ENCODE peak calls at places on chromosomes 3 and 15, in ten cellular contexts. G, C, R, Z, L, O, H, P, J and A are unnamed samples.

GRCh38 chr3:882526-882925 is 210.3 kb upstream of the CNTN6 start:
- DNase-seq in G (no peak), C (no peak), R (no peak), Z (peak; percentile 3), L (no peak), O (no peak), H (no peak), P (no peak), J (no peak), A (peak; percentile 25)

GRCh38 chr15:92817339-92817886 is 82.7 kb upstream of the CHD2 start:
- DNase-seq in G (no peak), C (peak; percentile 69), R (no peak), Z (no peak), L (no peak), O (no peak), H (no peak), P (no peak), J (no peak), A (no peak)

GRCh38 chr3:4712109-4712508 is 219.0 kb downstream of the ITPR1 start:
- DNase-seq in G (no peak), C (no peak), R (no peak), Z (no peak), L (peak; percentile 91), O (no peak), H (no peak), P (no peak), J (no peak), A (peak; percentile 82)

GRCh38 chr15:79130535-79131130 is 40.1 kb upstream of the RASGRF1 start:
- DNase-seq in G (no peak), C (no peak), R (no peak), Z (no peak), L (no peak), O (no peak), H (no peak), P (peak; percentile 26), J (no peak), A (no peak)

GRCh38 chr3:18740631-18741583 is 315.8 kb upstream of the SATB1 start:
- DNase-seq in G (peak; percentile 79), C (peak; percentile 76), R (no peak), Z (no peak), L (no peak), O (no peak), H (peak; percentile 49), P (no peak), J (peak; percentile 64), A (no peak)

GRCh38 chr3:42936157-42936981 is 30.4 kb downstream of the ZNF662 start:
- DNase-seq in G (no peak), C (no peak), R (peak; percentile 57), Z (peak; percentile 45), L (no peak), O (peak; percentile 32), H (no peak), P (peak; percentile 14), J (no peak), A (no peak)

GRCh38 chr15:39061952-39062464 is 497.4 kb upstream of the RASGRP1 start:
- DNase-seq in G (no peak), C (no peak), R (no peak), Z (no peak), L (no peak), O (no peak), H (no peak), P (no peak), J (no peak), A (no peak)

GRCh38 chr3:133474251-133474801 is 74.5 kb downstream of the BFSP2 start:
- DNase-seq in G (no peak), C (no peak), R (peak; percentile 57), Z (no peak), L (no peak), O (peak; percentile 72), H (no peak), P (no peak), J (no peak), A (no peak)

GRCh38 chr3:30502742-30503073 is 103.7 kb upstream of the TGFBR2 start:
- DNase-seq in G (no peak), C (no peak), R (no peak), Z (no peak), L (peak; percentile 49), O (no peak), H (no peak), P (no peak), J (no peak), A (no peak)

GRCh38 chr3:51955893-51956770 is 951 bp downstream of the GPR62 start:
- DNase-seq in G (peak; percentile 24), C (peak; percentile 36), R (peak; percentile 78), Z (no peak), L (no peak), O (peak; percentile 58), H (no peak), P (no peak), J (no peak), A (no peak)

GRCh38 chr15:66573719-66574641 is 8.2 kb upstream of the LCTL start:
- DNase-seq in G (no peak), C (no peak), R (no peak), Z (no peak), L (no peak), O (no peak), H (no peak), P (no peak), J (no peak), A (no peak)

GRCh38 chr15:39199076-39199475 is 381.8 kb upstream of the THBS1 start:
- DNase-seq in G (no peak), C (no peak), R (no peak), Z (peak; percentile 23), L (no peak), O (peak; percentile 13), H (no peak), P (no peak), J (no peak), A (no peak)

GRCh38 chr3:11007534-11007933 is 15.0 kb downstream of the SLC6A1 start:
- DNase-seq in G (no peak), C (no peak), R (no peak), Z (no peak), L (no peak), O (no peak), H (no peak), P (no peak), J (no peak), A (no peak)

DNA sequence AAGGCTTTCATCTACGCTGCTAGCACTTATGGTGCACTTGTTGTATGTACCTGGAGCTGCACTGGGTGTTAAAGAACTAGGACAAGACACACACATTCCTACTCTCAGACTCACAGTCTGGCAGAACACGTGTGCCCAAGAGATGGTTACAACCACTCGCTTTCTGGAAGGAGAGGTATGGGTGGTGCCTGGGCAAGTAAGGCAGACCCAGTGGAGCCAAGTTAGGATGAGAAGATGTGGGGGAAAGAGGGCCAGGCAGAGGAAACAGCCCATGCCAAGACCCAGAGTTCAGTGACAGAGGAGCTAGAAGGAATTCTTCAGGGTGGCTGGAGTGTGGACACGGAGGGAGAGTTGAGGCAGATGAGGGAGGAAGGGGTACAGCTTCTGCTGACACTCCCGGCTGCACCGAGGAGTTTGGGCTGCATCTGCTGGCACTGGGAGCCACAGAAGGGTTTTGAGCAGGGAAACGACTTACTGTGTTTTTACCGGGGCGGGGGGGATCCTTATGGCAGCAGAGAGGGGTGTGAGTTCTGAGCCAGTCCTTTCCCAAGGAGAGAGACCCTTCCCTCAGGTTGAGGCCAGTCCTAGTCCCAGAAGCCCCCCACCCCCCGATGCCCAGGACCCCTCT is 59.0 kb downstream of the GRIP2 start:
- DNase-seq in G (no peak), C (no peak), R (no peak), Z (no peak), L (no peak), O (no peak), H (no peak), P (no peak), J (no peak), A (no peak)
- H3K36me3 ChIP-seq in G (peaks cover 54% of the 10 kb centered on the region), C (peaks cover 96% of the 10 kb centered on the region), R (peaks cover 100% of the 10 kb centered on the region), Z (peaks cover 58% of the 10 kb centered on the region), L (peaks cover 47% of the 10 kb centered on the region), O (peaks cover 30% of the 10 kb centered on the region), H (peaks cover 90% of the 10 kb centered on the region), P (peaks cover 99% of the 10 kb centered on the region), J (peaks cover 25% of the 10 kb centered on the region), A (peaks cover 18% of the 10 kb centered on the region)

DNA sequence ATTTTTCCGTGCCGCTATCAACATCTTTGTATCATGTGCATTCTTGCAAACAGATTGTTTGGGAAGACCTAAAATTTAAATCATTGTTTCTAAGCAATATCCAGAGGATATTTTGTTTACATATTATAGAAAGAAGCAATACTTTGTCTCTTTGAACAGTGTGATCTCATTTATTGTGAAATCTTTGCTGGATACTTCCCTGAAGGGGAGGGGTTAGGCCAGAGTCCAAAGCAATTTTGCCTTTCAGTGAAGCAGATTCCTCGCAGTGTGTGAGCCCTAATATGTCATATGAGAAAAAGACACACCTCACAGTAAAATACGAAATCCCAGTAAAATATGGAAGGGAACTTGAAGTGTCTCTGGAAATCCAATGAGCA is 158.7 kb upstream of the SLCO3A1 start:
- DNase-seq in G (no peak), C (no peak), R (peak; percentile 46), Z (no peak), L (no peak), O (no peak), H (no peak), P (no peak), J (no peak), A (no peak)
- H3K4me3 ChIP-seq in G (no peak overlapping the region), C (no peak overlapping the region), R (peak overlapping the region; percentile 42), Z (no peak overlapping the region), L (no peak overlapping the region), O (peak overlapping the region; percentile 44), H (no peak overlapping the region), P (no peak overlapping the region), J (no peak overlapping the region), A (no peak overlapping the region)

DNA sequence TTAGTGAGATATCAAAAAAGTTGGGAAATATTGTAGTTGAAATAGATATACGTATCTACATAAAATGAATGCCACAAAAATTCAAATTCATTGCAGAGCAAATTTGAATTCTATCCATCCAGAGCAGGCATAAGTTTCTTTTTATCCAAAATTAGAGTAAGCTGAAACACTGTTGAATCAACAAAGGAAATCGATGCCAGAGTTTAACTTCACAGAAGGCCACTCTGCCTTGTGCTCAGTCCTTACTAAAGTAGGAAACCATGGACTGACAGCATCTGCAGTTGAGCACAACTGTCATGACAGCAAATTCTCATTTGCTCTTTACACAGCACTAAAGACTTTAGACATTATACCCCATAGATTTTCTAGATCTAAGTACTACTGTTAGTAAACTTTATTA is 15.3 kb downstream of the ATOSA start:
- DNase-seq in G (no peak), C (no peak), R (no peak), Z (no peak), L (no peak), O (no peak), H (no peak), P (no peak), J (no peak), A (no peak)
- H3K36me3 ChIP-seq in G (peaks cover 29% of the 10 kb centered on the region), C (peaks cover 96% of the 10 kb centered on the region), R (peaks cover 95% of the 10 kb centered on the region), Z (peaks cover 14% of the 10 kb centered on the region), L (no peaks in the 10 kb centered on the region), O (peaks cover 91% of the 10 kb centered on the region), H (peaks cover 55% of the 10 kb centered on the region), P (peaks cover 2% of the 10 kb centered on the region), J (peaks cover 3% of the 10 kb centered on the region), A (no peaks in the 10 kb centered on the region)

DNA sequence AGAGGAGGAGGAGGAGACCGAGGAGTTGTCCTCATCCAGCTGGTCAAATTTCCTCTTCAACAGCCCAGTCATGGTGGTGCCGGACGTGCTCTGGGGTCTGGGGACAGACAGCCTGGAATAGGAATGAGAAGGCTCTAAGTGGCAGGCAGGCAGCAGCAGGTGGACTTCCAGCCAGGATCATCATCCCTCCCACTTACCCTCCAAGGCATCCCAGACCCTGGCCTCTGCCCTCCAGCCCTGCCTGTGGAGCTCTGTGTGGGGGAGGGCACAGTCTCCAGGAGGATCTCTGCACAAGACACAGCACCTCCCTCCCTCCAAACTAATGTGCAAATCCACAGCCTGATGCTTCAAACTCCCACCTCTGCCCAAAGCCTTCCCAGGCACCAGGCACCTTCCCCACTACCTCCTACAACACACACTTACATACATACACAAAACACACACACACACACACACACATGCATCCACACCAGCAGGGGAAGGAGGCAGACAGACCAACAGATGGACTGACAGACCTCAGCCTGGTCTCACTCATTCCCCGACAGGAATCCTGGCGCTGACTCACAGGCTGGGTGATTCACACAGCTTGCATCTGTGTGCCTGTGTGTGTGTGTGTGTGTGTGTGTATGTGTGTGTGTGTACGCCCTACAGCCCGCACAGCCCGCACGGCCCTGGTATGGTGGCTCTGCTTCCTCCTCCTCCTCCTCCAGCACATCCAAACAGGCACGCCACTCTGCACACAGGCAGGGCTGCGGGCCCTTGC is 6.6 kb downstream of the CSRNP1 start:
- DNase-seq in G (no peak), C (peak; percentile 59), R (peak; percentile 91), Z (peak; percentile 99), L (peak; percentile 88), O (peak; percentile 65), H (peak; percentile 68), P (no peak), J (peak; percentile 72), A (peak; percentile 92)
- H3K4me3 ChIP-seq in G (peak overlapping the region; percentile 61), C (peak overlapping the region; percentile 79), R (peak overlapping the region; percentile 93), Z (peak overlapping the region; percentile 36), L (peak overlapping the region; percentile 40), O (peak overlapping the region; percentile 96), H (peak overlapping the region; percentile 36), P (no peak overlapping the region), J (peak overlapping the region; percentile 68), A (no peak overlapping the region)